ENCODE peak calls at places on chromosomes 1 and 21, in ten cellular contexts. A is stimulated activated naive CD4-positive, alpha-beta T cell; R is CD4-positive, alpha-beta T cell; Z is fibroblast of the aortic adventitia; E is NCI-H146; K is NCI-H345; D is GM12892; T is renal cortical epithelial cell; X is foreskin keratinocyte; Q is NAMALWA. W is an unnamed sample.

GRCh38 chr21:33069994-33070811 is at the start of gene OLIG1:
- DNase-seq in A (no peak), R (no peak), Z (no peak), E (no peak), K (peak), D (peak), T (no peak), X (no peak), Q (no peak), W (peak)

GRCh38 chr21:43343992-43344886 is 82.7 kb downstream of the SIK1 start:
- DNase-seq in A (no peak), R (no peak), Z (no peak), E (peak), K (no peak), D (no peak), T (no peak), X (no peak), Q (no peak), W (no peak)

GRCh38 chr1:64320470-64320869 is 117.0 kb downstream of the UBE2U start:
- DNase-seq in A (no peak), R (no peak), Z (no peak), E (no peak), K (no peak), D (no peak), T (no peak), X (no peak), Q (no peak), W (no peak)

GRCh38 chr1:227318852-227319607 is 738 bp upstream of the CDC42BPA start:
- DNase-seq in A (peak), R (no peak), Z (peak), E (peak), K (peak), D (no peak), T (peak), X (peak), Q (no peak), W (no peak)

GRCh38 chr1:119582801-119583200 is 65.3 kb downstream of the ZNF697 start:
- DNase-seq in A (no peak), R (no peak), Z (peak), E (peak), K (peak), D (no peak), T (peak), X (peak), Q (peak), W (peak)

GRCh38 chr21:43981871-43982210 is 30.3 kb upstream of the TRAPPC10 start:
- DNase-seq in A (no peak), R (no peak), Z (no peak), E (no peak), K (no peak), D (no peak), T (no peak), X (no peak), Q (no peak), W (no peak)

GRCh38 chr1:25795955-25796806 is 3.8 kb upstream of the SELENON start:
- DNase-seq in A (no peak), R (peak), Z (no peak), E (peak), K (peak), D (no peak), T (no peak), X (peak), Q (no peak), W (no peak)

GRCh38 chr1:214683596-214683995 is 80.6 kb downstream of the CENPF start:
- DNase-seq in A (no peak), R (no peak), Z (no peak), E (no peak), K (no peak), D (no peak), T (no peak), X (no peak), Q (no peak), W (no peak)

GRCh38 chr1:159970932-159971342 is 16.9 kb upstream of the SLAMF9 start:
- DNase-seq in A (no peak), R (no peak), Z (no peak), E (no peak), K (no peak), D (no peak), T (no peak), X (no peak), Q (no peak), W (no peak)

GRCh38 chr21:24428539-24429186 is 1178.6 kb downstream of the MRPL39 start:
- DNase-seq in A (peak), R (no peak), Z (no peak), E (no peak), K (no peak), D (no peak), T (no peak), X (no peak), Q (no peak), W (no peak)

GRCh38 chr1:15154480-15155036 is 1.0 kb downstream of the TMEM51 start:
- DNase-seq in A (no peak), R (no peak), Z (no peak), E (no peak), K (no peak), D (no peak), T (no peak), X (peak), Q (no peak), W (peak)

GRCh38 chr21:25402134-25402957 is 204.9 kb downstream of the MRPL39 start:
- DNase-seq in A (no peak), R (no peak), Z (no peak), E (no peak), K (no peak), D (no peak), T (no peak), X (no peak), Q (no peak), W (no peak)

GRCh38 chr1:205517288-205517687 is 12.8 kb downstream of the CDK18 start:
- DNase-seq in A (no peak), R (no peak), Z (no peak), E (no peak), K (no peak), D (no peak), T (no peak), X (no peak), Q (no peak), W (no peak)

GRCh38 chr1:186620951-186621350 is 59.3 kb downstream of the PTGS2 start:
- DNase-seq in A (no peak), R (no peak), Z (peak), E (no peak), K (no peak), D (no peak), T (peak), X (peak), Q (no peak), W (no peak)

GRCh38 chr1:20666804-20667203 is 5.6 kb upstream of the DDOST start:
- DNase-seq in A (no peak), R (no peak), Z (no peak), E (no peak), K (no peak), D (no peak), T (peak), X (peak), Q (peak), W (peak)

GRCh38 chr21:38470762-38471161 is 27.5 kb downstream of the ERG start:
- DNase-seq in A (no peak), R (no peak), Z (peak), E (no peak), K (no peak), D (no peak), T (peak), X (peak), Q (no peak), W (no peak)

GRCh38 chr1:56446531-56447098 is 132.7 kb downstream of the PLPP3 start:
- DNase-seq in A (no peak), R (no peak), Z (peak), E (no peak), K (no peak), D (no peak), T (no peak), X (no peak), Q (no peak), W (no peak)

GRCh38 chr1:107550358-107550757 is 409.5 kb downstream of the NTNG1 start:
- DNase-seq in A (no peak), R (no peak), Z (no peak), E (no peak), K (no peak), D (no peak), T (no peak), X (no peak), Q (no peak), W (no peak)